ENCODE peak calls at places on chromosomes 11 and 22, in seven cellular contexts. X is NCI-H2029; W is activated CD4-positive, CD25-positive, alpha-beta regulatory T cell treated with anti-CD3 and anti-CD28 coated beads, Interleukin-2, amount 50 U/mL, for 16 hours; E is naive thymus-derived CD8-positive, alpha-beta T cell; A is neuronal stem cell; T is non-pigmented ciliary epithelial cell; J is caudate nucleus. C is an unnamed sample.
A peak's percentile ranks its signal among the peaks of the same experiment; 100 is the strongest.

GRCh38 chr22:31927562-31927961 is 16.8 kb upstream of the YWHAH start:
- DNase-seq in X (no peak), W (no peak), E (no peak), A (no peak), T (no peak), J (no peak), C (no peak)

GRCh38 chr11:35303596-35304392 is 115.6 kb downstream of the SLC1A2 start:
- DNase-seq in X (no peak), W (no peak), E (no peak), A (no peak), T (no peak), J (no peak), C (peak; percentile 39)

GRCh38 chr22:43004362-43005035 is 10.4 kb downstream of the PACSIN2 start:
- DNase-seq in X (no peak), W (no peak), E (no peak), A (no peak), T (no peak), J (no peak), C (no peak)

GRCh38 chr11:73804712-73805111 is 17.0 kb downstream of the MRPL48 start:
- DNase-seq in X (no peak), W (no peak), E (no peak), A (no peak), T (no peak), J (no peak), C (no peak)

GRCh38 chr22:38901111-38901641 is 29.2 kb upstream of the CBX6 start:
- DNase-seq in X (no peak), W (no peak), E (no peak), A (no peak), T (no peak), J (no peak), C (no peak)

GRCh38 chr11:122910775-122911174 is 28.2 kb downstream of the JHY start:
- DNase-seq in X (no peak), W (no peak), E (no peak), A (no peak), T (no peak), J (no peak), C (no peak)

GRCh38 chr11:92376146-92376599 is 151.6 kb downstream of the FAT3 start:
- DNase-seq in X (no peak), W (no peak), E (no peak), A (no peak), T (peak; percentile 75), J (no peak), C (no peak)

GRCh38 chr11:104594228-104594958 is 303.9 kb downstream of the CASP12 start:
- DNase-seq in X (no peak), W (no peak), E (no peak), A (no peak), T (no peak), J (no peak), C (no peak)

GRCh38 chr11:114202011-114202609 is 94.1 kb upstream of the NNMT start:
- DNase-seq in X (no peak), W (no peak), E (no peak), A (no peak), T (no peak), J (no peak), C (no peak)

GRCh38 chr11:34719303-34719848 is 98.5 kb downstream of the EHF start:
- DNase-seq in X (no peak), W (no peak), E (no peak), A (no peak), T (no peak), J (no peak), C (no peak)